ENCODE peak calls at places on chromosomes 4 and X, in seven cellular contexts. One of them, this sample, is unnamed.
A peak's percentile ranks its signal among the peaks of the same experiment; 100 is the strongest.

GRCh38 chrX:3811331-3812311 is 98.2 kb upstream of the PRKX start:
- DNase-seq in H1: no peak
- DNase-seq in GM12878: peak; percentile 84
- DNase-seq in HCT116: peak; percentile 6
- DNase-seq in SK-N-SH: peak; percentile 35
- DNase-seq in K562: peak; percentile 46
- DNase-seq in HepG2: peak; percentile 16
- DNase-seq in this sample: no peak

GRCh38 chrX:79361192-79361870 is 5.8 kb downstream of the ITM2A start:
- DNase-seq in SK-N-SH: no peak
- DNase-seq in HepG2: no peak
- DNase-seq in GM12878: no peak
- DNase-seq in K562: no peak
- DNase-seq in H1: no peak
- DNase-seq in HCT116: no peak
- DNase-seq in this sample: no peak

GRCh38 chrX:23765449-23765848 is 17.5 kb upstream of the SAT1 start:
- DNase-seq in HepG2: no peak
- DNase-seq in HCT116: no peak
- DNase-seq in K562: no peak
- DNase-seq in SK-N-SH: no peak
- DNase-seq in H1: no peak
- DNase-seq in GM12878: no peak
- DNase-seq in this sample: no peak

GRCh38 chr4:61934201-61934600 is 734.1 kb downstream of the ADGRL3 start:
- DNase-seq in HepG2: no peak
- DNase-seq in H1: no peak
- DNase-seq in K562: no peak
- DNase-seq in SK-N-SH: no peak
- DNase-seq in GM12878: no peak
- DNase-seq in HCT116: no peak
- DNase-seq in this sample: no peak

GRCh38 chr4:85929926-85930325 is 429.9 kb downstream of the MAPK10 start:
- DNase-seq in HepG2: peak; percentile 7
- DNase-seq in GM12878: no peak
- DNase-seq in SK-N-SH: no peak
- DNase-seq in HCT116: no peak
- DNase-seq in H1: no peak
- DNase-seq in K562: no peak
- DNase-seq in this sample: no peak

GRCh38 chr4:133270021-133270570 is 121.0 kb downstream of the PCDH10 start:
- DNase-seq in HCT116: no peak
- DNase-seq in GM12878: no peak
- DNase-seq in K562: no peak
- DNase-seq in SK-N-SH: no peak
- DNase-seq in HepG2: no peak
- DNase-seq in H1: no peak
- DNase-seq in this sample: no peak

GRCh38 chrX:20594985-20595384 is 328.3 kb upstream of the RPS6KA3 start:
- DNase-seq in GM12878: no peak
- DNase-seq in HCT116: peak; percentile 1
- DNase-seq in SK-N-SH: no peak
- DNase-seq in H1: no peak
- DNase-seq in K562: no peak
- DNase-seq in HepG2: peak; percentile 7
- DNase-seq in this sample: no peak

GRCh38 chr4:1842339-1842895 is 13.5 kb downstream of the LETM1 start:
- DNase-seq in H1: no peak
- DNase-seq in SK-N-SH: no peak
- DNase-seq in HCT116: no peak
- DNase-seq in HepG2: no peak
- DNase-seq in K562: no peak
- DNase-seq in GM12878: no peak
- DNase-seq in this sample: no peak

GRCh38 chr4:148850257-148850995 is 408.2 kb upstream of the NR3C2 start:
- DNase-seq in GM12878: no peak
- DNase-seq in H1: no peak
- DNase-seq in HepG2: peak; percentile 20
- DNase-seq in HCT116: no peak
- DNase-seq in SK-N-SH: no peak
- DNase-seq in K562: no peak
- DNase-seq in this sample: no peak

GRCh38 chr4:181792641-181793612 is 450.3 kb upstream of the TENM3 start:
- DNase-seq in HCT116: no peak
- DNase-seq in K562: no peak
- DNase-seq in GM12878: no peak
- DNase-seq in SK-N-SH: no peak
- DNase-seq in H1: no peak
- DNase-seq in HepG2: no peak
- DNase-seq in this sample: no peak

GRCh38 chr4:123444298-123444731 is 47.7 kb downstream of the SPRY1 start:
- DNase-seq in GM12878: peak; percentile 45
- DNase-seq in SK-N-SH: no peak
- DNase-seq in HCT116: no peak
- DNase-seq in K562: peak; percentile 66
- DNase-seq in H1: peak; percentile 43
- DNase-seq in HepG2: peak; percentile 93
- DNase-seq in this sample: no peak

GRCh38 chr4:80279751-80280150 is 13.3 kb downstream of the FGF5 start:
- DNase-seq in GM12878: no peak
- DNase-seq in SK-N-SH: no peak
- DNase-seq in K562: no peak
- DNase-seq in HepG2: no peak
- DNase-seq in H1: no peak
- DNase-seq in HCT116: no peak
- DNase-seq in this sample: no peak

GRCh38 chrX:25523574-25523973 is 507.8 kb upstream of the ARX start:
- DNase-seq in HepG2: peak; percentile 42
- DNase-seq in H1: peak; percentile 3
- DNase-seq in HCT116: peak; percentile 6
- DNase-seq in K562: no peak
- DNase-seq in GM12878: no peak
- DNase-seq in SK-N-SH: peak; percentile 37
- DNase-seq in this sample: no peak

GRCh38 chrX:40094041-40094899 is 3.5 kb downstream of the BCOR start:
- DNase-seq in GM12878: no peak
- DNase-seq in SK-N-SH: peak; percentile 65
- DNase-seq in K562: no peak
- DNase-seq in HCT116: no peak
- DNase-seq in HepG2: no peak
- DNase-seq in H1: no peak
- DNase-seq in this sample: no peak

DNA sequence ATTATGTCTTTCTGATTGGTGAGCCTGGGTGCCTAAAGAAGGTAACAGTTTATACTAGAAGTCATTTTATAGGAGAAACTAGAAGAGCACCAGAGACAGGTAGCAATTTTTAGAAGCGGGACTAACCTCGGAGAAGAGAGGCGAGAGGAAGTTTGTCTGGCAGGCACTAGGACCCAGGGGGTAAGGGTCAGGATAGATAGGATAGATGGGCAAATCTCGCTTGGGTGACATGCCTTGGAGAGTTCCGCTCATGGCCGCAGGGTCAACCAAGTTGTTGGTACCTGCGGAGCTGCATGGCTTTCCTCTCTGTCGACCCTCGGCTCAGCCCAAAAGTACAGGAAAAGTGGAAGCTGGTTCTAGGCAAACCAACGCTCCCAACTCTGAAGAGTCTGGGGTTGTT is 11.3 kb downstream of the PI4K2B start:
- DNase-seq in HepG2: no peak
- DNase-seq in GM12878: no peak
- DNase-seq in SK-N-SH: no peak
- DNase-seq in K562: no peak
- DNase-seq in HCT116: no peak
- DNase-seq in H1: no peak
- DNase-seq in this sample: no peak
- H3K9me3 ChIP-seq in HepG2: no peaks in the 10 kb centered on the region
- H3K9me3 ChIP-seq in GM12878: peaks cover 5% of the 10 kb centered on the region
- H3K9me3 ChIP-seq in SK-N-SH: no peaks in the 10 kb centered on the region
- H3K9me3 ChIP-seq in K562: peaks cover 2% of the 10 kb centered on the region
- H3K9me3 ChIP-seq in HCT116: no peaks in the 10 kb centered on the region
- H3K9me3 ChIP-seq in H1: peaks cover 9% of the 10 kb centered on the region
- H3K9me3 ChIP-seq in this sample: no peaks in the 10 kb centered on the region

DNA sequence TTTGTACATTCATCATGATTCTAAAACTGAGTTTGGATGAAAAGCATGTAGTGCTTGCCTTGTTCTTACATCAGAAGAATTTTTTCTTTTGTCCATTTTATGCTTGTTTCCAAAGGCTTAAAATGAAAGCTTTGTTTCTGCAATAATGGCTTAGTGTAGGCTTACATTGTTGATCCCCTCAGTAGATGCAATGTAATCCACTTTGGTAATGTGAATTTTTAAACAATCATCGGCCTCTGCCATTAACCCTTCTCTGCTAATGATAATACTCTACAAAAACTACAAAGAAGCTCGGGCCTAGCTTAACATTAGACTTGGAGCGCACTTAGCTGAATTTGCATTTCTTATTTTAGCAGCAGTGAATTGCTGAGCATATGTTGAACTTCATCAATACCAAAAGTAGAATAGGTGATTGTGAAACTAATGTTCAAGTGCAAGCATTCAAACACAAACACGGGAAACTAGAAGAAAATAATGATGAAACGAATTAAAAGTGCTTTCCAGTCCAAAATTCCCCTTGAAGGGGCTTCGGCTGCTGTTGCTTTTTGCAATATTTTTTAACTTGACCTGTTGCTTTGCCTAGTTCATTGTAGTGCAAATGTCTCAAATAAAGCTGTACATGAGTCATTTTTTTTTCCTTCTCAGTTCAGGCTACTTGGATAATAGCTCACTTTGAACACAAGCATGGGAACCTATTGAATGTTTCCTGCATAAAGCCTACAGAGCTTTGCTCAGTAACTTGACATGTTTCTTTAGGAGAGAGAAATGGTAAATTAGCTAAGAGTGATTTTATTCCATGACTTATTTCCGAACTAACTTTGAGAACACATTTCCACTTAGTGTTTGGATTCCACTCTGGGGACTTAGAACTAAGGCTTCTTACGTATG is 66.5 kb downstream of the SLIT2 start:
- DNase-seq in K562: no peak
- DNase-seq in HepG2: no peak
- DNase-seq in HCT116: no peak
- DNase-seq in SK-N-SH: no peak
- DNase-seq in H1: no peak
- DNase-seq in GM12878: no peak
- DNase-seq in this sample: no peak
- TF ChIP-seq SIN3A in K562: no peak
- TF ChIP-seq SIN3A in HepG2: no peak
- TF ChIP-seq SIN3A in HCT116: no peak
- TF ChIP-seq SIN3A in SK-N-SH: no peak
- TF ChIP-seq SIN3A in H1: no peak
- TF ChIP-seq SIN3A in GM12878: no peak
- TF ChIP-seq SIN3A in this sample: no peak

GRCh38 chrX:73849054-73849453 is 286.1 kb downstream of the CHIC1 start:
- DNase-seq in HepG2: no peak
- DNase-seq in SK-N-SH: no peak
- DNase-seq in GM12878: no peak
- DNase-seq in H1: no peak
- DNase-seq in HCT116: no peak
- DNase-seq in K562: no peak
- DNase-seq in this sample: no peak
- H3K9me3 ChIP-seq in HepG2: no peaks in the 10 kb centered on the region
- H3K9me3 ChIP-seq in SK-N-SH: no peaks in the 10 kb centered on the region
- H3K9me3 ChIP-seq in GM12878: no peaks in the 10 kb centered on the region
- H3K9me3 ChIP-seq in H1: peaks cover 24% of the 10 kb centered on the region
- H3K9me3 ChIP-seq in HCT116: no peaks in the 10 kb centered on the region
- H3K9me3 ChIP-seq in K562: no peaks in the 10 kb centered on the region
- H3K9me3 ChIP-seq in this sample: no peaks in the 10 kb centered on the region

GRCh38 chr4:100278567-100278966 is 88.3 kb upstream of the DDIT4L start:
- DNase-seq in H1: no peak
- DNase-seq in HepG2: no peak
- DNase-seq in HCT116: no peak
- DNase-seq in GM12878: no peak
- DNase-seq in K562: no peak
- DNase-seq in SK-N-SH: no peak
- DNase-seq in this sample: no peak
- TF ChIP-seq SIN3A in H1: no peak
- TF ChIP-seq SIN3A in HepG2: no peak
- TF ChIP-seq SIN3A in HCT116: no peak
- TF ChIP-seq SIN3A in GM12878: no peak
- TF ChIP-seq SIN3A in K562: no peak
- TF ChIP-seq SIN3A in SK-N-SH: no peak
- TF ChIP-seq SIN3A in this sample: no peak

GRCh38 chrX:153416781-153417180 is 5.5 kb downstream of the ZFP92 start:
- DNase-seq in K562: peak; percentile 50
- DNase-seq in H1: no peak
- DNase-seq in HepG2: no peak
- DNase-seq in HCT116: no peak
- DNase-seq in SK-N-SH: no peak
- DNase-seq in GM12878: no peak
- DNase-seq in this sample: no peak

GRCh38 chrX:153412746-153413720 is 1.8 kb downstream of the ZFP92 start:
- DNase-seq in HepG2: no peak
- DNase-seq in HCT116: no peak
- DNase-seq in GM12878: no peak
- DNase-seq in K562: no peak
- DNase-seq in H1: no peak
- DNase-seq in SK-N-SH: peak; percentile 48
- DNase-seq in this sample: no peak

GRCh38 chrX:153417637-153418036 is 6.4 kb downstream of the ZFP92 start:
- DNase-seq in HCT116: no peak
- DNase-seq in K562: no peak
- DNase-seq in GM12878: no peak
- DNase-seq in H1: no peak
- DNase-seq in HepG2: no peak
- DNase-seq in SK-N-SH: no peak
- DNase-seq in this sample: no peak

GRCh38 chrX:153413731-153414130 is 2.5 kb downstream of the ZFP92 start:
- DNase-seq in H1: no peak
- DNase-seq in GM12878: no peak
- DNase-seq in K562: no peak
- DNase-seq in HCT116: no peak
- DNase-seq in SK-N-SH: no peak
- DNase-seq in HepG2: no peak
- DNase-seq in this sample: no peak

DNA sequence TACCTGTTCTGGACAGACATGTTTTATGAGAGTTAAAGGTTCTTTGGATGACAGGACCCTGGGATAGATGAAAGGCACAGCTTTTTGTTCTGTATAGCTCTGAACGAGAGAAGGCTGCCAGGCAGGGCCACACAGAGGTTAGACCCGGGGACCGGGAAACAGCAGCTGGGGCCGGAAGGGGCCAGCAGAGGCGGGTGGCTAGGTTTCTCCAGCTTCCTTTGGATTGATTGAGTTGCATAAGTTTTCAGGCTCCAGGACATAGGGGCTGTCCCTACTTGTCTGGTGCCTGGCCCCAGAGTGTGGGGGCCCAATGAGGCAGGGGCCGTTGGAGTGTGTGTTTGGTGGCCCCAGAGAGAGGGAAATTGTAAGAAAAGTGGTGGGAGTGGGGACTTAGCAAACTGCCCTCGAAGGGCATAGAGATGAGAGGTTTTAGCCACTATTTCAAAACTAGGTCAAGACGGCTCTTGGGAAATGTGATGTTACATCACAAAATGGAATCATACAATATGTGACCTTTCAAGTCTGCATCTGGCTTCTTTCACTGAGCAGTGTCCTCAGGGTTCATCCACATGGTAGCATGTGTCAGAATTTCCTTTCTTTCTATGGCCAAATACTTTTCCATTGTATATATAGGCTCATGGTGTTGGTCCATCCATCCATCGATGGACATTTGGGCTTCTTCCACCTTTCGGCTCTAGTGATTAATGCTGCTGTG is 3.7 kb downstream of the ZFP92 start:
- DNase-seq in SK-N-SH: no peak
- DNase-seq in K562: no peak
- DNase-seq in GM12878: no peak
- DNase-seq in HCT116: no peak
- DNase-seq in HepG2: no peak
- DNase-seq in H1: no peak
- DNase-seq in this sample: no peak
- H3K9me3 ChIP-seq in SK-N-SH: no peaks in the 10 kb centered on the region
- H3K9me3 ChIP-seq in K562: no peaks in the 10 kb centered on the region
- H3K9me3 ChIP-seq in GM12878: no peaks in the 10 kb centered on the region
- H3K9me3 ChIP-seq in HCT116: no peaks in the 10 kb centered on the region
- H3K9me3 ChIP-seq in HepG2: no peaks in the 10 kb centered on the region
- H3K9me3 ChIP-seq in H1: no peaks in the 10 kb centered on the region
- H3K9me3 ChIP-seq in this sample: no peaks in the 10 kb centered on the region

This sample was measured in Panc1.